ENCODE peak calls at places on chromosomes 5 and 9, in eight cellular contexts. J is MM.1S, S is GM23338, H is PC-3, C is fibroblast of lung, Z is mammary epithelial cell, N is endothelial cell of umbilical vein, I is HCT116. L is an unnamed sample.

GRCh38 chr9:117679425-117679824 is 24.8 kb upstream of the TLR4 start:
- DNase-seq in S (no peak), Z (no peak), I (no peak), C (no peak), N (peak), H (no peak), J (no peak), L (no peak)

GRCh38 chr5:16736158-16736994 is 119.6 kb upstream of the RETREG1 start:
- DNase-seq in C (peak), I (peak), H (peak), J (no peak), Z (peak), S (peak), N (peak), L (peak)

GRCh38 chr9:1604942-1605560 is 410.1 kb upstream of the SMARCA2 start:
- DNase-seq in I (no peak), Z (peak), J (peak), S (peak), N (no peak), H (peak), C (no peak), L (peak)

GRCh38 chr9:98365227-98365669 is 109.8 kb upstream of the TBC1D2 start:
- DNase-seq in S (peak), J (peak), N (peak), H (peak), Z (peak), C (peak), I (peak), L (peak)

GRCh38 chr9:7613931-7614330 is 185.6 kb downstream of the DMAC1 start:
- DNase-seq in N (no peak), H (no peak), C (no peak), Z (no peak), J (no peak), I (no peak), S (no peak), L (no peak)

GRCh38 chr9:126248680-126249079 is 77.9 kb upstream of the MVB12B start:
- DNase-seq in I (no peak), H (peak), C (peak), J (no peak), N (no peak), S (no peak), Z (peak), L (no peak)

GRCh38 chr9:16484744-16485143 is 385.7 kb downstream of the BNC2 start:
- DNase-seq in C (peak), S (no peak), J (no peak), I (no peak), H (no peak), N (no peak), Z (peak), L (no peak)

GRCh38 chr5:26942481-26942880 is 95.9 kb downstream of the CDH9 start:
- DNase-seq in I (no peak), N (no peak), J (no peak), H (peak), S (no peak), Z (peak), C (peak), L (no peak)

GRCh38 chr9:2618289-2618688 is 3.3 kb upstream of the VLDLR start:
- DNase-seq in Z (no peak), J (no peak), C (no peak), H (no peak), I (no peak), N (no peak), S (no peak), L (no peak)

GRCh38 chr5:151037561-151038291 is 17.3 kb downstream of the GPX3 start:
- DNase-seq in N (peak), S (no peak), C (peak), I (no peak), H (no peak), J (no peak), Z (no peak), L (no peak)

GRCh38 chr5:8538813-8539212 is 669.9 kb downstream of the MTRR start:
- DNase-seq in Z (no peak), C (no peak), I (no peak), N (no peak), J (no peak), S (no peak), H (no peak), L (no peak)

GRCh38 chr5:1182633-1183423 is 18.6 kb upstream of the SLC6A19 start:
- DNase-seq in I (no peak), C (no peak), N (no peak), S (no peak), H (no peak), J (no peak), Z (no peak), L (no peak)

GRCh38 chr5:140311011-140311467 is 8.1 kb upstream of the PFDN1 start:
- DNase-seq in C (peak), J (no peak), H (peak), Z (peak), S (no peak), I (no peak), N (peak), L (peak)

GRCh38 chr9:118058227-118058626 is 354.0 kb downstream of the TLR4 start:
- DNase-seq in Z (no peak), H (no peak), S (no peak), I (no peak), N (no peak), C (no peak), J (no peak), L (no peak)

GRCh38 chr9:121075251-121076036 is 689 bp downstream of the CNTRL start:
- DNase-seq in I (no peak), Z (no peak), H (peak), S (peak), J (peak), C (no peak), N (no peak), L (no peak)

GRCh38 chr5:97979740-97980139 is 793.7 kb upstream of the RGMB start:
- DNase-seq in Z (no peak), S (no peak), J (no peak), I (no peak), N (no peak), H (no peak), C (peak), L (peak)

GRCh38 chr5:42242829-42243485 is 180.3 kb upstream of the GHR start:
- DNase-seq in J (no peak), H (no peak), N (no peak), I (no peak), Z (no peak), S (no peak), C (no peak), L (no peak)

GRCh38 chr5:111685969-111686368 is 71.0 kb downstream of the NREP start:
- DNase-seq in C (no peak), H (peak), S (peak), I (peak), J (no peak), Z (no peak), N (no peak), L (peak)

GRCh38 chr9:18920685-18921084 is 112.3 kb downstream of the SAXO1 start:
- DNase-seq in Z (no peak), H (no peak), I (no peak), S (no peak), N (no peak), C (no peak), J (no peak), L (no peak)

GRCh38 chr5:129904102-129904666 is at the start of gene CHSY3:
- DNase-seq in N (peak), H (peak), J (peak), Z (peak), C (peak), I (peak), S (peak), L (peak)

GRCh38 chr5:129903466-129904101 is 681 bp upstream of the CHSY3 start:
- DNase-seq in N (no peak), H (no peak), C (no peak), Z (peak), J (no peak), S (peak), I (no peak), L (no peak)

GRCh38 chr5:129904667-129905466 is 602 bp downstream of the CHSY3 start:
- DNase-seq in H (no peak), C (peak), I (no peak), N (no peak), S (peak), J (no peak), Z (peak), L (no peak)

GRCh38 chr5:129902806-129903205 is 1.5 kb upstream of the CHSY3 start:
- DNase-seq in C (no peak), I (no peak), N (no peak), S (no peak), H (no peak), Z (no peak), J (no peak), L (no peak)

GRCh38 chr5:129899454-129899853 is 4.8 kb upstream of the CHSY3 start:
- DNase-seq in Z (peak), S (no peak), C (peak), I (no peak), J (peak), N (peak), H (peak), L (no peak)
- TF ChIP-seq CTCF in Z (no peak), S (peak), C (no peak), I (peak), J (peak), N (peak), H (peak), L (peak)

DNA sequence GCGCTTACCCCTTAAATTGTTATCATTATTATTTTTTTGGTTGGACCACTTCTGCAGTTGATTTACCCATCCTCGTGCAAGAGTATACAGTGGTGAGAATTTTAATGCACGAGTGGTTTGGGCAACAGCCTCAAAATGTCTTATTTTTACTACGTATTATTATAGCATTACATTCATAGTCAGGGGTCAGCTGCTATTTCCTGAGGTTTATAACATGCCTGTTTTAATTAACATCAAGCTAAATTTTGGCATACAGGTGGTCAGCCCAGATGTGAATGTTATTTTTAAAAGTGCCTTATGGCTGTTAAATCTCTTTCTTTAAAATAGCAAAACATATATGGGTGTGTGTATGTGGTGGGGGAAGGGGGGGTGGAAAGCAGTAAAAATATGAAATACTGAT is 424.4 kb upstream of the CLINT1 start:
- DNase-seq in C (no peak), J (no peak), S (no peak), Z (no peak), N (no peak), I (no peak), H (no peak), L (no peak)
- TF ChIP-seq EZH2 in C (no peak), J (no peak), S (no peak), Z (no peak), N (no peak), I (no peak), H (no peak), L (no peak)

GRCh38 chr9:14652729-14653377 is 40.4 kb downstream of the ZDHHC21 start:
- DNase-seq in H (peak), J (no peak), N (peak), C (peak), I (no peak), S (peak), Z (peak), L (peak)
- TF ChIP-seq CTCF in H (peak), J (peak), N (peak), C (peak), I (no peak), S (peak), Z (peak), L (peak)

DNA sequence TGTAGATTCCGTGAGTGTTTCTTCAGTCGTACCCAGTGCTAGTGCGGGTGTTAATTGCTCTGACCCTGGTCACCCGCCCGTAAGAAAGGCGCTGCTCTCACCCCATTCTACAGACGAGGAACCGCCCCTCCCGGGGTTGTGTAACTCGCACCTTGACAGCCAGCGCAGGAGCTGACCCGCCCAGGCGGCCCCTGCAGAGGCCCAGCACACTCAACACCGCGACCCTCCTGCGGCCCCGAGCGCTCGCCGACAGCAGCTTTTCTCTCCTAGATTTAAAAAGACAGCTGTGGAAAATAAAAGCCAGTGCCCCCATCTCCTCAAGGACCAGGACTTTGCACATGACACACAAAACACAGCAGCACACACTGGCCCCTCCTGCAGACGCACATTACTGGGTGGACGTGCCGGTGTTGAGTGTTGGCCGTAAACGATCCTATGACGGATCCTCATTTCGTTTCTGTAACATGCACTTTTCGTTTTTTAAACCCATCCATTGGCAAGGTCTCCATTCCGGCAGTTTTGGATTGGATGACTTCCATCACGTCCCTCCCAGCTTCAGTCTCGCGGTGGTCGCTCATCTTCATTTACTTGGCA is 22.9 kb downstream of the OR2V2 start:
- DNase-seq in I (no peak), N (no peak), C (no peak), J (no peak), Z (no peak), S (peak), H (no peak), L (no peak)
- TF ChIP-seq EZH2 in I (no peak), N (peak), C (no peak), J (no peak), Z (no peak), S (peak), H (no peak), L (no peak)

L was measured in A673.